ENCODE peak calls at places on chromosomes 7 and 10, in nine cellular contexts. U, K, J, S, G, D, Z, B and R are unnamed samples. For H3K4me1, the result is how much of the 10 kb centered on the place peaks cover.

GRCh38 chr7:42055171-42055570 is 181.8 kb downstream of the GLI3 start:
- DNase-seq in U (no peak), K (no peak), J (no peak), S (no peak), G (no peak), D (peak), Z (no peak), B (no peak), R (no peak)

GRCh38 chr10:130127612-130128607 is 8.3 kb upstream of the GLRX3 start:
- DNase-seq in U (peak), K (no peak), J (peak), S (peak), G (peak), D (peak), Z (no peak), B (no peak), R (peak)

GRCh38 chr7:144513332-144513731 is 109.8 kb upstream of the NOBOX start:
- DNase-seq in U (no peak), K (no peak), J (peak), S (no peak), G (peak), D (no peak), Z (no peak), B (no peak), R (no peak)

GRCh38 chr7:100539436-100540006 is 518 bp downstream of the AGFG2 start:
- DNase-seq in U (no peak), K (no peak), J (no peak), S (no peak), G (no peak), D (no peak), Z (no peak), B (no peak), R (no peak)

GRCh38 chr7:36390199-36391090 is 783 bp downstream of the ANLN start:
- DNase-seq in U (peak), K (peak), J (peak), S (peak), G (peak), D (peak), Z (peak), B (peak), R (peak)

GRCh38 chr7:139111147-139111546 is 1.6 kb upstream of the ZC3HAV1 start:
- DNase-seq in U (no peak), K (no peak), J (no peak), S (no peak), G (no peak), D (no peak), Z (no peak), B (no peak), R (no peak)

GRCh38 chr10:124078714-124079113 is 14.7 kb downstream of the CHST15 start:
- DNase-seq in U (no peak), K (no peak), J (no peak), S (no peak), G (no peak), D (no peak), Z (no peak), B (no peak), R (no peak)

GRCh38 chr7:155568335-155568660 is 21.9 kb upstream of the CNPY1 start:
- DNase-seq in U (no peak), K (peak), J (no peak), S (no peak), G (no peak), D (no peak), Z (no peak), B (no peak), R (no peak)

GRCh38 chr7:121288894-121289293 is 39.9 kb upstream of the WNT16 start:
- DNase-seq in U (no peak), K (no peak), J (peak), S (no peak), G (no peak), D (peak), Z (no peak), B (no peak), R (no peak)

GRCh38 chr7:6168469-6168868 is 104.0 kb downstream of the CYTH3 start:
- DNase-seq in U (no peak), K (no peak), J (no peak), S (no peak), G (no peak), D (no peak), Z (no peak), B (no peak), R (no peak)

GRCh38 chr7:55130554-55131198 is 111.9 kb downstream of the EGFR start:
- DNase-seq in U (no peak), K (no peak), J (peak), S (no peak), G (no peak), D (peak), Z (peak), B (no peak), R (no peak)

GRCh38 chr7:22208806-22209205 is 148.1 kb downstream of the RAPGEF5 start:
- DNase-seq in U (no peak), K (no peak), J (no peak), S (no peak), G (no peak), D (no peak), Z (no peak), B (no peak), R (no peak)

GRCh38 chr10:50740351-50740688 is 584 bp downstream of the ASAH2B start:
- DNase-seq in U (no peak), K (no peak), J (peak), S (no peak), G (peak), D (peak), Z (no peak), B (no peak), R (no peak)

GRCh38 chr7:127447326-127447945 is 54.9 kb upstream of the ZNF800 start:
- DNase-seq in U (no peak), K (no peak), J (peak), S (peak), G (peak), D (peak), Z (no peak), B (no peak), R (peak)

GRCh38 chr7:96708872-96709271 is 774 bp downstream of the SEM1 start:
- DNase-seq in U (no peak), K (no peak), J (no peak), S (no peak), G (no peak), D (no peak), Z (no peak), B (no peak), R (no peak)

GRCh38 chr10:129850790-129851189 is 113.3 kb downstream of the EBF3 start:
- DNase-seq in U (no peak), K (no peak), J (no peak), S (no peak), G (no peak), D (no peak), Z (peak), B (no peak), R (no peak)

GRCh38 chr10:20811131-20811530 is 86.0 kb downstream of the NEBL start:
- DNase-seq in U (no peak), K (no peak), J (no peak), S (no peak), G (no peak), D (no peak), Z (no peak), B (no peak), R (no peak)

GRCh38 chr7:134458341-134458805 is 527 bp downstream of the AKR1B1 start:
- DNase-seq in U (peak), K (peak), J (peak), S (no peak), G (peak), D (no peak), Z (peak), B (no peak), R (peak)

GRCh38 chr10:43689955-43690771 is 41.5 kb upstream of the ZNF32 start:
- DNase-seq in U (peak), K (peak), J (peak), S (no peak), G (peak), D (peak), Z (peak), B (no peak), R (peak)

GRCh38 chr10:69360485-69361302 is 56.0 kb downstream of the TACR2 start:
- DNase-seq in U (no peak), K (peak), J (peak), S (no peak), G (peak), D (peak), Z (peak), B (no peak), R (no peak)

GRCh38 chr10:79435271-79436065 is 10.0 kb downstream of the ZCCHC24 start:
- DNase-seq in U (no peak), K (no peak), J (peak), S (no peak), G (peak), D (no peak), Z (peak), B (no peak), R (no peak)

GRCh38 chr7:136015638-136016037 is 38.5 kb upstream of the MTPN start:
- DNase-seq in U (no peak), K (no peak), J (no peak), S (no peak), G (no peak), D (no peak), Z (no peak), B (no peak), R (no peak)

GRCh38 chr10:71351628-71352319 is 32.7 kb downstream of the SLC29A3 start:
- DNase-seq in U (peak), K (no peak), J (no peak), S (no peak), G (no peak), D (no peak), Z (no peak), B (no peak), R (no peak)

GRCh38 chr10:126908225-126908624 is 3.0 kb downstream of the DOCK1 start:
- DNase-seq in U (no peak), K (no peak), J (no peak), S (no peak), G (no peak), D (no peak), Z (peak), B (no peak), R (no peak)

GRCh38 chr7:69204936-69205335 is 393.3 kb upstream of the AUTS2 start:
- DNase-seq in U (no peak), K (no peak), J (no peak), S (no peak), G (no peak), D (peak), Z (no peak), B (no peak), R (no peak)

GRCh38 chr7:31373337-31374289 is 33.1 kb upstream of the NEUROD6 start:
- DNase-seq in U (peak), K (no peak), J (peak), S (peak), G (peak), D (peak), Z (no peak), B (no peak), R (no peak)

GRCh38 chr10:87675396-87676376 is 16.0 kb downstream of the PAPSS2 start:
- DNase-seq in U (no peak), K (no peak), J (peak), S (no peak), G (no peak), D (peak), Z (no peak), B (no peak), R (no peak)

GRCh38 chr7:786472-787255 is 45.6 kb upstream of the SUN1 start:
- DNase-seq in U (peak), K (peak), J (peak), S (peak), G (peak), D (no peak), Z (peak), B (no peak), R (peak)

GRCh38 chr7:137696376-137696775 is 150.4 kb downstream of the DGKI start:
- DNase-seq in U (no peak), K (no peak), J (no peak), S (no peak), G (no peak), D (peak), Z (no peak), B (no peak), R (no peak)

GRCh38 chr7:77327932-77328628 is 88.1 kb downstream of the GSAP start:
- DNase-seq in U (no peak), K (peak), J (no peak), S (no peak), G (no peak), D (peak), Z (no peak), B (no peak), R (peak)

GRCh38 chr10:112782176-112782907 is 167.7 kb upstream of the TCF7L2 start:
- DNase-seq in U (no peak), K (no peak), J (peak), S (no peak), G (peak), D (no peak), Z (peak), B (no peak), R (no peak)

GRCh38 chr10:9097206-9097990 is 1042.9 kb downstream of the GATA3 start:
- DNase-seq in U (no peak), K (no peak), J (no peak), S (no peak), G (no peak), D (peak), Z (no peak), B (no peak), R (peak)

GRCh38 chr7:70334295-70334694 is 736.0 kb downstream of the AUTS2 start:
- DNase-seq in U (no peak), K (no peak), J (no peak), S (no peak), G (no peak), D (no peak), Z (no peak), B (no peak), R (no peak)

GRCh38 chr10:119541459-119542356 is 811 bp downstream of the RGS10 start:
- DNase-seq in U (peak), K (no peak), J (no peak), S (no peak), G (no peak), D (peak), Z (no peak), B (no peak), R (peak)

GRCh38 chr7:98287486-98287959 is 6.0 kb downstream of the BRI3 start:
- DNase-seq in U (peak), K (peak), J (no peak), S (peak), G (no peak), D (no peak), Z (no peak), B (no peak), R (no peak)

GRCh38 chr7:148664319-148664718 is 34.4 kb upstream of the CUL1 start:
- DNase-seq in U (no peak), K (no peak), J (peak), S (no peak), G (no peak), D (peak), Z (no peak), B (no peak), R (no peak)

GRCh38 chr7:29622335-29623265 is 59.0 kb downstream of the PRR15 start:
- DNase-seq in U (no peak), K (no peak), J (peak), S (no peak), G (no peak), D (peak), Z (no peak), B (no peak), R (no peak)

DNA sequence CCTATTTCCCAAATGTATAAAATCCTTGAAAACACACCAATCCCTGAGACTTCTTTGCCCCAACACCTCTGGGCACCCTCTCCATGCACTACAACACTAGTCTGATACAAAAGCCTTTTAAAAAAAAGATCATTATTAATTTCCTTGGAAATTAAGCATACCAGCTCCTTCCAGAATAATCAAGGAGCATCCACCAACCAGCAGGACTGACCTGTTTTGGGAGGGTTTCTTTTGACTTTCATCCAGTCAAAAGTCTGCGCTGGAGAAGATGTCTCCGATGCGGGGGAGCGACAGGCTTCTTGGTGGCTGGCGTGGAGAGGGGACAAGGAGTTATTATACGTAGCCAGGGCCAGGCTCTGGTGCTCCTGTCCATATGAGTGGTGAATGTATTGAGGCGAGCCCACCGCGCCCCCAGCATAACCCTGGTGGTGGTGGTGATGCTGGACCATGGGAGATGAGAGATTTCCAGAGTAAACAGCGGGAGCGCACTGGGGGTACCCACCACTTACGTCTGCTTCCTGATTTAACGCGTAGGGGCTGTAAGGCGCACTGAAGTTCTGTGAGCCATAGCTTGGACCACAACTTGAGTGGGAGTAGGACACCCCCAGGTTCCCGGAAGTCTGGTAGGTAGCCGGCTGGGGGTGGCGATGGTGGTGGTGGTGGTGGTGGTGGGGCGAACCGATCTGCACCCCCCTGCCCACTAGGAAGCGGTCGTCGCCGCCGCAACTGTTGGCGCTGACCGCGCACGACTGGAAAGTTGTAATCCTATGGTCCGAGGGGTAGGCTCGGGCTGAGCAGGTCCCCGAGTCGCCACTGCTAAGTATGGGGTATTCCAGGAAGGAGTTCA is 527 bp downstream of the HOXA1 start:
- DNase-seq in U (no peak), K (peak), J (no peak), S (no peak), G (no peak), D (peak), Z (peak), B (no peak), R (peak)
- H3K4me3 ChIP-seq in U (peak), K (peak), J (peak), S (peak), G (peak), D (peak), Z (peak), B (peak), R (peak)

GRCh38 chr7:43653466-43653865 is 70.6 kb downstream of the STK17A start:
- DNase-seq in U (no peak), K (no peak), J (no peak), S (no peak), G (no peak), D (peak), Z (no peak), B (no peak), R (no peak)
- H3K4me1 ChIP-seq in U (under half), K (under half), J (under half), S (under half), G (under half), D (under half), Z (under half), B (under half), R (half or more)

GRCh38 chr10:101054351-101054750 is 7.4 kb upstream of the KAZALD1 start:
- DNase-seq in U (no peak), K (no peak), J (no peak), S (no peak), G (no peak), D (no peak), Z (no peak), B (no peak), R (no peak)

GRCh38 chr10:101053516-101053915 is 8.3 kb upstream of the KAZALD1 start:
- DNase-seq in U (no peak), K (no peak), J (peak), S (no peak), G (no peak), D (no peak), Z (no peak), B (no peak), R (no peak)

GRCh38 chr10:101052285-101052684 is 9.5 kb upstream of the KAZALD1 start:
- DNase-seq in U (no peak), K (no peak), J (peak), S (no peak), G (no peak), D (peak), Z (no peak), B (no peak), R (no peak)

GRCh38 chr10:101056365-101057151 is 5.2 kb upstream of the KAZALD1 start:
- DNase-seq in U (no peak), K (no peak), J (no peak), S (no peak), G (no peak), D (no peak), Z (no peak), B (no peak), R (no peak)

GRCh38 chr10:101055416-101055815 is 6.4 kb upstream of the KAZALD1 start:
- DNase-seq in U (no peak), K (no peak), J (no peak), S (no peak), G (no peak), D (no peak), Z (no peak), B (no peak), R (no peak)
- H3K4me3 ChIP-seq in U (no peak), K (no peak), J (no peak), S (no peak), G (no peak), D (no peak), Z (no peak), B (no peak), R (no peak)

DNA sequence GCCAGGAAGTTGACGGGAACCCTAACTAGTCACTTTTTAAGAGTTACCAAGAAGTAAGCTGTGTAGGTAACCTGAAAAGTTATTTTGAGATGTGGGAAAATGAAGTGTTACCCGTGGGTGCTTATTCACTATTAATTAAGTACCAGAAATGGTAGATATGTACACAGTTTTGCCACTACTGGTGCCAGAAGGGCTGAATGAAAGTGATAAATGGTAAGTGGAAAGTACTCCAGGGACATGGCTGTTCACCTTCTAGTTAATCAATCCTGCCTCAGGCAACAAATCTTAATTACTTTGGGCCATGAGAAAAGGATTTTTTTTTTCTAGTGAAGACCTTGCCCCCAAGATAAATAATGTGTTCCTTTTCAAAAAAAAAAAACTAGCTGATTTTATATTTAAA is 15.8 kb downstream of the NET1 start:
- DNase-seq in U (no peak), K (no peak), J (no peak), S (no peak), G (no peak), D (no peak), Z (no peak), B (no peak), R (no peak)
- H3K4me1 ChIP-seq in U (under half), K (under half), J (under half), S (under half), G (under half), D (under half), Z (under half), B (under half), R (under half)

GRCh38 chr7:150515752-150516151 is 1.1 kb downstream of the GIMAP7 start:
- DNase-seq in U (no peak), K (no peak), J (no peak), S (no peak), G (no peak), D (no peak), Z (no peak), B (no peak), R (no peak)

GRCh38 chr7:150520145-150520544 is 5.5 kb downstream of the GIMAP7 start:
- DNase-seq in U (no peak), K (no peak), J (no peak), S (no peak), G (no peak), D (no peak), Z (no peak), B (no peak), R (no peak)

GRCh38 chr7:150515248-150515647 is 576 bp downstream of the GIMAP7 start:
- DNase-seq in U (no peak), K (no peak), J (no peak), S (no peak), G (no peak), D (no peak), Z (no peak), B (no peak), R (no peak)

GRCh38 chr7:150516956-150517355 is 2.3 kb downstream of the GIMAP7 start:
- DNase-seq in U (no peak), K (no peak), J (no peak), S (no peak), G (no peak), D (no peak), Z (no peak), B (no peak), R (no peak)

DNA sequence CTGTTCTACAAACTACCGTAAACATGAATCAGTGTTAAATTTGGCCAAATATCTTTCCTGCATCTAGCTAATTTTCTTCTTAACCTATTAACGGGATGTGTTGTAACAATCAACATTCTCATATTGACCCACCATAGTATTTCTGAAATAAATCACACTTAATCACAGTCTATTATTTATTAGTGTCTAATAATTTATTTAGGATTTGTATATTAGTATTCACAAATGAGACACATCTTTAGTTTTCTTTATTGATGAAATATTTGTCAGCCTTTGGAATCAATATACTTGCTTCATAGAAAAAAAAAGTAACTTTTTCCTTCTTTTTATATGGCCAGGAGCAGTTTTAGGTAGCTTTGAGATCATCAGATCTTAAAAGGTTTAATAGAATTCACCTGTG is 4.6 kb downstream of the GIMAP7 start:
- DNase-seq in U (no peak), K (no peak), J (no peak), S (no peak), G (no peak), D (no peak), Z (no peak), B (no peak), R (no peak)
- H3K4me3 ChIP-seq in U (no peak), K (no peak), J (no peak), S (no peak), G (no peak), D (no peak), Z (no peak), B (no peak), R (peak)

GRCh38 chr10:13989616-13990015 is 341.1 kb downstream of the FRMD4A start:
- DNase-seq in U (no peak), K (no peak), J (no peak), S (no peak), G (no peak), D (no peak), Z (no peak), B (no peak), R (no peak)
- H3K4me1 ChIP-seq in U (under half), K (under half), J (under half), S (under half), G (under half), D (half or more), Z (under half), B (under half), R (under half)